ENCODE peak calls at places on chromosomes 2 and 18, in nine cellular contexts. One of them, this sample, is unnamed.

GRCh38 chr2:142223309-142223708 is 92.5 kb upstream of the LRP1B start:
- DNase-seq in NCI-H2081: no peak
- DNase-seq in COLO829: no peak
- DNase-seq in mesothelial cell of epicardium: no peak
- DNase-seq in GM13976: no peak
- DNase-seq in activated CD4-positive, alpha-beta T cell treated with anti-CD3 and anti-CD28 coated beads, Interleukin-2, amount 10 ng/mL, durations not matched to agents 24 days and 14 days: no peak
- DNase-seq in iPS-NIHi11: no peak
- DNase-seq in endothelial cell: no peak
- DNase-seq in NCI-H1092 treated with DMSO at 0.1 percent for 48 hours: no peak
- DNase-seq in this sample: no peak

GRCh38 chr2:3108710-3109702 is 268.6 kb downstream of the EIPR1 start:
- DNase-seq in NCI-H2081: no peak
- DNase-seq in COLO829: no peak
- DNase-seq in mesothelial cell of epicardium: peak
- DNase-seq in GM13976: peak
- DNase-seq in activated CD4-positive, alpha-beta T cell treated with anti-CD3 and anti-CD28 coated beads, Interleukin-2, amount 10 ng/mL, durations not matched to agents 24 days and 14 days: peak
- DNase-seq in iPS-NIHi11: no peak
- DNase-seq in endothelial cell: no peak
- DNase-seq in NCI-H1092 treated with DMSO at 0.1 percent for 48 hours: no peak
- DNase-seq in this sample: no peak

GRCh38 chr2:61961231-61961901 is 55.9 kb downstream of the COMMD1 start:
- DNase-seq in NCI-H2081: no peak
- DNase-seq in COLO829: no peak
- DNase-seq in mesothelial cell of epicardium: no peak
- DNase-seq in GM13976: no peak
- DNase-seq in activated CD4-positive, alpha-beta T cell treated with anti-CD3 and anti-CD28 coated beads, Interleukin-2, amount 10 ng/mL, durations not matched to agents 24 days and 14 days: no peak
- DNase-seq in iPS-NIHi11: no peak
- DNase-seq in endothelial cell: no peak
- DNase-seq in NCI-H1092 treated with DMSO at 0.1 percent for 48 hours: no peak
- DNase-seq in this sample: no peak

GRCh38 chr2:234949762-234950434 is 1.9 kb upstream of the SH3BP4 start:
- DNase-seq in NCI-H2081: no peak
- DNase-seq in COLO829: peak
- DNase-seq in mesothelial cell of epicardium: peak
- DNase-seq in GM13976: no peak
- DNase-seq in activated CD4-positive, alpha-beta T cell treated with anti-CD3 and anti-CD28 coated beads, Interleukin-2, amount 10 ng/mL, durations not matched to agents 24 days and 14 days: no peak
- DNase-seq in iPS-NIHi11: no peak
- DNase-seq in endothelial cell: no peak
- DNase-seq in NCI-H1092 treated with DMSO at 0.1 percent for 48 hours: no peak
- DNase-seq in this sample: no peak

GRCh38 chr2:201175971-201176570 is 6.9 kb upstream of the CASP10 start:
- DNase-seq in NCI-H2081: no peak
- DNase-seq in COLO829: peak
- DNase-seq in mesothelial cell of epicardium: no peak
- DNase-seq in GM13976: no peak
- DNase-seq in activated CD4-positive, alpha-beta T cell treated with anti-CD3 and anti-CD28 coated beads, Interleukin-2, amount 10 ng/mL, durations not matched to agents 24 days and 14 days: no peak
- DNase-seq in iPS-NIHi11: no peak
- DNase-seq in endothelial cell: no peak
- DNase-seq in NCI-H1092 treated with DMSO at 0.1 percent for 48 hours: no peak
- DNase-seq in this sample: no peak

GRCh38 chr18:26546875-26547301 is 1.5 kb downstream of the KCTD1 start:
- DNase-seq in NCI-H2081: no peak
- DNase-seq in COLO829: no peak
- DNase-seq in mesothelial cell of epicardium: no peak
- DNase-seq in GM13976: no peak
- DNase-seq in activated CD4-positive, alpha-beta T cell treated with anti-CD3 and anti-CD28 coated beads, Interleukin-2, amount 10 ng/mL, durations not matched to agents 24 days and 14 days: no peak
- DNase-seq in iPS-NIHi11: no peak
- DNase-seq in endothelial cell: no peak
- DNase-seq in NCI-H1092 treated with DMSO at 0.1 percent for 48 hours: no peak
- DNase-seq in this sample: no peak

GRCh38 chr2:152411154-152411553 is 76.2 kb downstream of the FMNL2 start:
- DNase-seq in NCI-H2081: no peak
- DNase-seq in COLO829: no peak
- DNase-seq in mesothelial cell of epicardium: no peak
- DNase-seq in GM13976: no peak
- DNase-seq in activated CD4-positive, alpha-beta T cell treated with anti-CD3 and anti-CD28 coated beads, Interleukin-2, amount 10 ng/mL, durations not matched to agents 24 days and 14 days: no peak
- DNase-seq in iPS-NIHi11: no peak
- DNase-seq in endothelial cell: no peak
- DNase-seq in NCI-H1092 treated with DMSO at 0.1 percent for 48 hours: no peak
- DNase-seq in this sample: no peak

GRCh38 chr2:240989451-240990265 is 8.8 kb upstream of the SNED1 start:
- DNase-seq in NCI-H2081: peak
- DNase-seq in COLO829: no peak
- DNase-seq in mesothelial cell of epicardium: no peak
- DNase-seq in GM13976: no peak
- DNase-seq in activated CD4-positive, alpha-beta T cell treated with anti-CD3 and anti-CD28 coated beads, Interleukin-2, amount 10 ng/mL, durations not matched to agents 24 days and 14 days: no peak
- DNase-seq in iPS-NIHi11: peak
- DNase-seq in endothelial cell: peak
- DNase-seq in NCI-H1092 treated with DMSO at 0.1 percent for 48 hours: no peak
- DNase-seq in this sample: no peak

GRCh38 chr2:235005603-235006259 is 53.9 kb downstream of the SH3BP4 start:
- DNase-seq in NCI-H2081: peak
- DNase-seq in COLO829: no peak
- DNase-seq in mesothelial cell of epicardium: no peak
- DNase-seq in GM13976: no peak
- DNase-seq in activated CD4-positive, alpha-beta T cell treated with anti-CD3 and anti-CD28 coated beads, Interleukin-2, amount 10 ng/mL, durations not matched to agents 24 days and 14 days: no peak
- DNase-seq in iPS-NIHi11: peak
- DNase-seq in endothelial cell: peak
- DNase-seq in NCI-H1092 treated with DMSO at 0.1 percent for 48 hours: peak
- DNase-seq in this sample: no peak

GRCh38 chr18:35513181-35513932 is 15.6 kb upstream of the INO80C start:
- DNase-seq in NCI-H2081: no peak
- DNase-seq in COLO829: no peak
- DNase-seq in mesothelial cell of epicardium: no peak
- DNase-seq in GM13976: no peak
- DNase-seq in activated CD4-positive, alpha-beta T cell treated with anti-CD3 and anti-CD28 coated beads, Interleukin-2, amount 10 ng/mL, durations not matched to agents 24 days and 14 days: no peak
- DNase-seq in iPS-NIHi11: peak
- DNase-seq in endothelial cell: no peak
- DNase-seq in NCI-H1092 treated with DMSO at 0.1 percent for 48 hours: no peak
- DNase-seq in this sample: no peak

GRCh38 chr18:46759885-46760284 is 3.0 kb upstream of the ST8SIA5 start:
- DNase-seq in NCI-H2081: peak
- DNase-seq in COLO829: no peak
- DNase-seq in mesothelial cell of epicardium: no peak
- DNase-seq in GM13976: no peak
- DNase-seq in activated CD4-positive, alpha-beta T cell treated with anti-CD3 and anti-CD28 coated beads, Interleukin-2, amount 10 ng/mL, durations not matched to agents 24 days and 14 days: no peak
- DNase-seq in iPS-NIHi11: no peak
- DNase-seq in endothelial cell: no peak
- DNase-seq in NCI-H1092 treated with DMSO at 0.1 percent for 48 hours: peak
- DNase-seq in this sample: no peak

GRCh38 chr2:181407171-181407570 is 50.0 kb upstream of the ITGA4 start:
- DNase-seq in NCI-H2081: no peak
- DNase-seq in COLO829: no peak
- DNase-seq in mesothelial cell of epicardium: no peak
- DNase-seq in GM13976: no peak
- DNase-seq in activated CD4-positive, alpha-beta T cell treated with anti-CD3 and anti-CD28 coated beads, Interleukin-2, amount 10 ng/mL, durations not matched to agents 24 days and 14 days: no peak
- DNase-seq in iPS-NIHi11: no peak
- DNase-seq in endothelial cell: no peak
- DNase-seq in NCI-H1092 treated with DMSO at 0.1 percent for 48 hours: no peak
- DNase-seq in this sample: no peak